ENCODE peak calls at places on chromosome 6, in four cellular contexts. One of them, this sample, is unnamed.

GRCh38 chr6:123042412-123042811 is 46.4 kb downstream of the CLVS2 start:
- DNase-seq in K562: no peak
- DNase-seq in GM12878: no peak
- DNase-seq in HepG2: no peak
- DNase-seq in this sample: no peak

GRCh38 chr6:174036-174435 is 118.3 kb upstream of the DUSP22 start:
- DNase-seq in HepG2: no peak
- DNase-seq in GM12878: no peak
- DNase-seq in K562: no peak
- DNase-seq in this sample: no peak

GRCh38 chr6:70956451-70957283 is at the start of gene B3GAT2:
- DNase-seq in K562: no peak
- DNase-seq in GM12878: no peak
- DNase-seq in HepG2: no peak
- DNase-seq in this sample: peak; percentile 0

GRCh38 chr6:13076575-13076974 is 251.8 kb downstream of the TBC1D7 start:
- DNase-seq in HepG2: no peak
- DNase-seq in K562: no peak
- DNase-seq in GM12878: no peak
- DNase-seq in this sample: no peak

GRCh38 chr6:72905705-72906478 is 284.0 kb downstream of the KCNQ5 start:
- DNase-seq in HepG2: no peak
- DNase-seq in K562: no peak
- DNase-seq in GM12878: no peak
- DNase-seq in this sample: no peak

GRCh38 chr6:8131265-8131897 is 29.0 kb upstream of the EEF1E1 start:
- DNase-seq in GM12878: no peak
- DNase-seq in HepG2: peak; percentile 77
- DNase-seq in K562: peak; percentile 58
- DNase-seq in this sample: peak; percentile 28

GRCh38 chr6:36968266-36968977 is 13.9 kb downstream of the PI16 start:
- DNase-seq in GM12878: no peak
- DNase-seq in HepG2: no peak
- DNase-seq in K562: no peak
- DNase-seq in this sample: no peak

GRCh38 chr6:119129968-119130484 is 51.6 kb upstream of the FAM184A start:
- DNase-seq in HepG2: peak; percentile 90
- DNase-seq in K562: peak; percentile 38
- DNase-seq in GM12878: no peak
- DNase-seq in this sample: no peak

GRCh38 chr6:15966000-15966399 is 162.9 kb upstream of the MYLIP start:
- DNase-seq in K562: no peak
- DNase-seq in HepG2: no peak
- DNase-seq in GM12878: no peak
- DNase-seq in this sample: no peak

GRCh38 chr6:148425443-148425842 is 82.8 kb downstream of the SASH1 start:
- DNase-seq in HepG2: no peak
- DNase-seq in K562: no peak
- DNase-seq in GM12878: no peak
- DNase-seq in this sample: no peak

GRCh38 chr6:44072959-44073611 is 54.2 kb downstream of the MRPL14 start:
- DNase-seq in GM12878: no peak
- DNase-seq in K562: peak; percentile 96
- DNase-seq in HepG2: peak; percentile 82
- DNase-seq in this sample: peak; percentile 72

GRCh38 chr6:91081452-91082067 is 494.7 kb upstream of the MAP3K7 start:
- DNase-seq in GM12878: no peak
- DNase-seq in HepG2: peak; percentile 25
- DNase-seq in K562: peak; percentile 30
- DNase-seq in this sample: peak; percentile 2

GRCh38 chr6:105746130-105746505 is 340.0 kb upstream of the PRDM1 start:
- DNase-seq in K562: no peak
- DNase-seq in GM12878: no peak
- DNase-seq in HepG2: no peak
- DNase-seq in this sample: no peak

GRCh38 chr6:127207591-127208120 is 59.0 kb upstream of the RNF146 start:
- DNase-seq in K562: no peak
- DNase-seq in HepG2: no peak
- DNase-seq in GM12878: no peak
- DNase-seq in this sample: no peak

GRCh38 chr6:11609324-11610071 is 71.9 kb downstream of the TMEM170B start:
- DNase-seq in HepG2: no peak
- DNase-seq in K562: no peak
- DNase-seq in GM12878: no peak
- DNase-seq in this sample: peak; percentile 48

GRCh38 chr6:36323062-36323461 is 13.6 kb downstream of the BNIP5 start:
- DNase-seq in GM12878: no peak
- DNase-seq in K562: no peak
- DNase-seq in HepG2: no peak
- DNase-seq in this sample: peak; percentile 7

GRCh38 chr6:129785081-129785755 is 75.2 kb upstream of the ARHGAP18 start:
- DNase-seq in K562: no peak
- DNase-seq in GM12878: no peak
- DNase-seq in HepG2: no peak
- DNase-seq in this sample: no peak

GRCh38 chr6:135052939-135053338 is 1.7 kb downstream of the HBS1L start:
- DNase-seq in K562: peak; percentile 32
- DNase-seq in HepG2: no peak
- DNase-seq in GM12878: no peak
- DNase-seq in this sample: no peak

GRCh38 chr6:91539451-91539850 is 952.6 kb upstream of the MAP3K7 start:
- DNase-seq in GM12878: no peak
- DNase-seq in K562: no peak
- DNase-seq in HepG2: no peak
- DNase-seq in this sample: no peak

GRCh38 chr6:45421700-45422540 is 44.2 kb upstream of the SUPT3H start:
- DNase-seq in K562: peak; percentile 69
- DNase-seq in HepG2: peak; percentile 16
- DNase-seq in GM12878: no peak
- DNase-seq in this sample: peak; percentile 42

GRCh38 chr6:166251196-166251595 is 57.0 kb downstream of the PRR18 start:
- DNase-seq in HepG2: no peak
- DNase-seq in K562: no peak
- DNase-seq in GM12878: no peak
- DNase-seq in this sample: no peak

GRCh38 chr6:141677598-141678211 is 455.0 kb upstream of the GJE1 start:
- DNase-seq in K562: no peak
- DNase-seq in HepG2: peak; percentile 43
- DNase-seq in GM12878: no peak
- DNase-seq in this sample: peak; percentile 30

GRCh38 chr6:147805155-147805554 is 296.7 kb downstream of the SAMD5 start:
- DNase-seq in HepG2: peak; percentile 38
- DNase-seq in K562: no peak
- DNase-seq in GM12878: no peak
- DNase-seq in this sample: no peak

GRCh38 chr6:36129889-36130671 is at the start of gene MAPK13:
- DNase-seq in K562: no peak
- DNase-seq in GM12878: no peak
- DNase-seq in HepG2: peak; percentile 25
- DNase-seq in this sample: no peak

GRCh38 chr6:139129284-139129683 is 5.6 kb upstream of the HECA start:
- DNase-seq in K562: no peak
- DNase-seq in HepG2: no peak
- DNase-seq in GM12878: no peak
- DNase-seq in this sample: no peak

GRCh38 chr6:127851197-127851596 is 49.7 kb downstream of the THEMIS start:
- DNase-seq in K562: no peak
- DNase-seq in HepG2: no peak
- DNase-seq in GM12878: no peak
- DNase-seq in this sample: no peak

GRCh38 chr6:169429001-169429400 is 175.4 kb upstream of the THBS2 start:
- DNase-seq in K562: no peak
- DNase-seq in HepG2: no peak
- DNase-seq in GM12878: no peak
- DNase-seq in this sample: no peak

GRCh38 chr6:89021629-89022028 is 58.2 kb upstream of the RNGTT start:
- DNase-seq in GM12878: no peak
- DNase-seq in K562: no peak
- DNase-seq in HepG2: no peak
- DNase-seq in this sample: no peak

GRCh38 chr6:110976575-110976974 is 5.3 kb upstream of the RPF2 start:
- DNase-seq in GM12878: no peak
- DNase-seq in K562: no peak
- DNase-seq in HepG2: no peak
- DNase-seq in this sample: no peak

GRCh38 chr6:127146935-127147334 is 28.5 kb downstream of the RSPO3 start:
- DNase-seq in K562: no peak
- DNase-seq in HepG2: no peak
- DNase-seq in GM12878: no peak
- DNase-seq in this sample: no peak

GRCh38 chr6:22113046-22113766 is 183.6 kb downstream of the PRL start:
- DNase-seq in K562: no peak
- DNase-seq in HepG2: no peak
- DNase-seq in GM12878: no peak
- DNase-seq in this sample: peak; percentile 97

GRCh38 chr6:31116661-31117385 is 2.2 kb downstream of the PSORS1C1 start:
- DNase-seq in K562: no peak
- DNase-seq in HepG2: no peak
- DNase-seq in GM12878: no peak
- DNase-seq in this sample: no peak

GRCh38 chr6:36340671-36341454 is 4.2 kb upstream of the BNIP5 start:
- DNase-seq in GM12878: peak; percentile 34
- DNase-seq in K562: peak; percentile 84
- DNase-seq in HepG2: peak; percentile 44
- DNase-seq in this sample: peak; percentile 68

GRCh38 chr6:55798571-55798970 is 76.8 kb downstream of the BMP5 start:
- DNase-seq in K562: no peak
- DNase-seq in HepG2: no peak
- DNase-seq in GM12878: no peak
- DNase-seq in this sample: no peak

GRCh38 chr6:45377041-45377554 is 636 bp downstream of the SUPT3H start:
- DNase-seq in GM12878: peak; percentile 17
- DNase-seq in K562: no peak
- DNase-seq in HepG2: peak; percentile 23
- DNase-seq in this sample: peak; percentile 6

GRCh38 chr6:158835616-158836221 is 16.6 kb upstream of the EZR start:
- DNase-seq in K562: peak; percentile 79
- DNase-seq in HepG2: peak; percentile 40
- DNase-seq in GM12878: no peak
- DNase-seq in this sample: no peak

GRCh38 chr6:35166160-35166919 is 25.2 kb upstream of the TCP11 start:
- DNase-seq in HepG2: no peak
- DNase-seq in GM12878: no peak
- DNase-seq in K562: no peak
- DNase-seq in this sample: no peak

DNA sequence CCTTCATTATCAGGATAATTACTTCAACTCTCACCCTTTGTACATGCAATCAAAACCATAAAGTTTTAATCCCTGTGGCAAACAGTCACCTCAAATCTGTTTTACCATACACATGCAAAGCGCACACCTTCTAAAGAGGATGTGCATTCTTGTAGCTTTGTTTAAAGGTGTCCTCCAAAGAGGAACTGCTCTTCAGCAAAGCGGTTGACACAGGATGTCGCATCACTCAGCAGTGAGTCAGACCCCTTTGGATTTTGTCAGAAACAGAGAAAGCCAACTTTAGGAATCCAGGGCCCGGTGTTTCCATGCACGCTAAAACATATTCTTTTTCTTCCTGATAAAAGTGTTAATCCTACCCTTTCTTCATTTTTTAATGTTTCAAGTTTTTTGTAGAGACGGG is 268.3 kb upstream of the ARID1B start:
- DNase-seq in K562: no peak
- DNase-seq in HepG2: no peak
- DNase-seq in GM12878: no peak
- DNase-seq in this sample: no peak
- TF ChIP-seq POLR2AphosphoS2 in K562: no peak
- TF ChIP-seq POLR2AphosphoS2 in HepG2: no peak
- TF ChIP-seq POLR2AphosphoS2 in GM12878: no peak
- TF ChIP-seq POLR2AphosphoS2 in this sample: no peak

DNA sequence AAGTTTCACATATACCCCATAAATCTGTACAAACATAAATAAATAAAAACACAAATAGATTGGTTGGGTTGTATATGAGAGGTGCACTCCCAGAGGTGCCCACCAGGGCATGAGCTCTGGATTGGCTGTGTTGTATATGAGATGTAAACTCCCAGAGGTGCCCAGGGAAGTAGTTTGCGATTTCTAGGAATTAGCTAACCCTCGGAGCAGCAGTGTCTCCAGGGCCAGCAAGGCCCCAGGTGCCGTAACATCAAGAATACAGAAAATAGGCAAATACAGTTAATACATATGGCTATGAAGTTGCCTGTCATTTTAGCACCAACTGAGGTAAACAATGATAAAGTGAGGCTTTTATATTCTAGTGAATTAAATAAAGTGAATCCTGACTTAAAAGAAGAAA is 5.4 kb upstream of the GINM1 start:
- DNase-seq in K562: no peak
- DNase-seq in GM12878: no peak
- DNase-seq in HepG2: no peak
- DNase-seq in this sample: peak; percentile 49
- TF ChIP-seq CTCF in K562: peak; percentile 63
- TF ChIP-seq CTCF in GM12878: peak; percentile 52
- TF ChIP-seq CTCF in HepG2: no peak
- TF ChIP-seq CTCF in this sample: no peak

GRCh38 chr6:49607391-49607982 is 29.2 kb downstream of the RHAG start:
- DNase-seq in HepG2: no peak
- DNase-seq in GM12878: no peak
- DNase-seq in K562: no peak
- DNase-seq in this sample: no peak
- H3K27ac ChIP-seq in HepG2: no peak overlapping the region
- H3K27ac ChIP-seq in GM12878: no peak overlapping the region
- H3K27ac ChIP-seq in K562: no peak overlapping the region
- H3K27ac ChIP-seq in this sample: peak overlapping the region; percentile 59

GRCh38 chr6:4402477-4402976 is 267.2 kb upstream of the ECI2 start:
- DNase-seq in K562: no peak
- DNase-seq in GM12878: no peak
- DNase-seq in HepG2: peak; percentile 10
- DNase-seq in this sample: peak; percentile 35

GRCh38 chr6:4403023-4403752 is 267.8 kb upstream of the ECI2 start:
- DNase-seq in HepG2: no peak
- DNase-seq in GM12878: no peak
- DNase-seq in K562: no peak
- DNase-seq in this sample: no peak

GRCh38 chr6:4403828-4404227 is 268.5 kb upstream of the ECI2 start:
- DNase-seq in K562: no peak
- DNase-seq in HepG2: no peak
- DNase-seq in GM12878: no peak
- DNase-seq in this sample: no peak

GRCh38 chr6:4399656-4400055 is 264.3 kb upstream of the ECI2 start:
- DNase-seq in HepG2: no peak
- DNase-seq in K562: no peak
- DNase-seq in GM12878: no peak
- DNase-seq in this sample: no peak

GRCh38 chr6:4401408-4402367 is 266.3 kb upstream of the ECI2 start:
- DNase-seq in GM12878: no peak
- DNase-seq in HepG2: no peak
- DNase-seq in K562: no peak
- DNase-seq in this sample: peak; percentile 42
- TF ChIP-seq POLR2AphosphoS2 in GM12878: no peak
- TF ChIP-seq POLR2AphosphoS2 in HepG2: no peak
- TF ChIP-seq POLR2AphosphoS2 in K562: no peak
- TF ChIP-seq POLR2AphosphoS2 in this sample: no peak

GRCh38 chr6:82331031-82331773 is 32.4 kb upstream of the TPBG start:
- DNase-seq in GM12878: no peak
- DNase-seq in HepG2: no peak
- DNase-seq in K562: no peak
- DNase-seq in this sample: peak; percentile 59
- TF ChIP-seq CTCF in GM12878: no peak
- TF ChIP-seq CTCF in HepG2: peak; percentile 16
- TF ChIP-seq CTCF in K562: no peak
- TF ChIP-seq CTCF in this sample: peak; percentile 41

This sample was measured in A549.